ENCODE peak calls at places on chromosomes 3 and 15, in seven cellular contexts. M is aorta, A is heart left ventricle, J is Peyer's patch, B is tibial nerve, P is neuronal stem cell, Z is left ventricle myocardium inferior. Y is an unnamed sample. For H3K9me3, the result is how much of the 10 kb centered on the place peaks cover.

GRCh38 chr3:43537206-43537605 is 84.6 kb downstream of the ANO10 start:
- DNase-seq in M (no peak), A (no peak), J (no peak), B (no peak), P (no peak), Z (no peak), Y (no peak)

GRCh38 chr3:159252772-159253384 is 451.0 kb downstream of the MFSD1 start:
- DNase-seq in M (no peak), A (no peak), J (no peak), B (no peak), P (peak), Z (no peak), Y (no peak)

GRCh38 chr15:51094606-51095569 is at the start of gene TNFAIP8L3:
- DNase-seq in M (peak), A (peak), J (no peak), B (no peak), P (peak), Z (peak), Y (peak)

GRCh38 chr15:64566629-64567427 is 106.5 kb downstream of the ZNF609 start:
- DNase-seq in M (no peak), A (no peak), J (no peak), B (no peak), P (no peak), Z (no peak), Y (no peak)

GRCh38 chr3:134425943-134426342 is 51.7 kb upstream of the AMOTL2 start:
- DNase-seq in M (no peak), A (no peak), J (no peak), B (no peak), P (no peak), Z (no peak), Y (no peak)

GRCh38 chr3:42764561-42765295 is 8.3 kb downstream of the CCDC13 start:
- DNase-seq in M (no peak), A (no peak), J (no peak), B (no peak), P (no peak), Z (no peak), Y (no peak)

GRCh38 chr3:162122405-162122804 is 625.8 kb downstream of the OTOL1 start:
- DNase-seq in M (no peak), A (no peak), J (no peak), B (no peak), P (no peak), Z (no peak), Y (no peak)

GRCh38 chr3:30649572-30650310 is 43.3 kb downstream of the TGFBR2 start:
- DNase-seq in M (no peak), A (no peak), J (no peak), B (no peak), P (no peak), Z (no peak), Y (no peak)

GRCh38 chr3:13782501-13782900 is 97.4 kb downstream of the WNT7A start:
- DNase-seq in M (peak), A (no peak), J (no peak), B (no peak), P (no peak), Z (no peak), Y (peak)

GRCh38 chr3:98185180-98185579 is 18.7 kb downstream of the OR5H15 start:
- DNase-seq in M (no peak), A (no peak), J (no peak), B (no peak), P (peak), Z (no peak), Y (no peak)

GRCh38 chr3:77370413-77370812 is 330.5 kb downstream of the ROBO2 start:
- DNase-seq in M (peak), A (no peak), J (no peak), B (no peak), P (no peak), Z (no peak), Y (peak)

GRCh38 chr15:39642011-39642640 is 61.2 kb downstream of the THBS1 start:
- DNase-seq in M (no peak), A (no peak), J (no peak), B (no peak), P (peak), Z (no peak), Y (no peak)

GRCh38 chr3:127959873-127960272 is 44.8 kb downstream of the KBTBD12 start:
- DNase-seq in M (no peak), A (peak), J (no peak), B (no peak), P (peak), Z (no peak), Y (no peak)

GRCh38 chr15:69861331-69862171 is 236.2 kb downstream of the TLE3 start:
- DNase-seq in M (no peak), A (no peak), J (no peak), B (no peak), P (no peak), Z (no peak), Y (no peak)

GRCh38 chr15:38252481-38253311 is at the start of gene SPRED1:
- DNase-seq in M (peak), A (peak), J (peak), B (peak), P (peak), Z (peak), Y (peak)

DNA sequence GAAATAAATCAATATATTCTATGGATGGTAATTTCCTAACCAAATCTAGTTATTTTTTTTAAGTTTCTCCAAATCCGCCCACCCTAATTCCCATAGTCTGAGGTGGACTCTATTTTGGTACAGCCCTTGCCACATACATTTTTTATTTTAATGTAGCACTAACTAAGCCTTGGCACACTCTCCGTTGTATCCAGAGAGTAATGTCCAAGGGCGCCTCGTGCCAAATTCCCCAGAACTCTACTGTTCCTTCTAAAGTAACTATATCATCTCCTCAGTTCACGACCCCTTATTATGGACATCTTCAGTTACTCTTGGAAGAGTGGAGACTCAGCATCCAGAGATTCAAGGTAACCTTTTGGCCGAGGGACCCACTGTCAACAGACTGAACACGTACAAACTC is 1.3 kb downstream of the VGLL3 start:
- DNase-seq in M (no peak), A (no peak), J (no peak), B (no peak), P (no peak), Z (no peak), Y (no peak)
- H3K4me3 ChIP-seq in M (peak), A (peak), J (no peak), B (peak), P (no peak), Z (peak), Y (peak)

GRCh38 chr3:184348057-184348382 is 10.6 kb downstream of the FAM131A start:
- DNase-seq in M (no peak), A (no peak), J (no peak), B (no peak), P (no peak), Z (no peak), Y (no peak)

GRCh38 chr3:184349563-184350470 is 11.6 kb downstream of the CLCN2 start:
- DNase-seq in M (no peak), A (no peak), J (no peak), B (no peak), P (no peak), Z (no peak), Y (no peak)

GRCh38 chr3:184346480-184346879 is 9.1 kb downstream of the FAM131A start:
- DNase-seq in M (no peak), A (no peak), J (peak), B (no peak), P (no peak), Z (no peak), Y (no peak)

GRCh38 chr3:184345678-184346144 is 8.3 kb downstream of the FAM131A start:
- DNase-seq in M (no peak), A (peak), J (peak), B (no peak), P (peak), Z (peak), Y (peak)

DNA sequence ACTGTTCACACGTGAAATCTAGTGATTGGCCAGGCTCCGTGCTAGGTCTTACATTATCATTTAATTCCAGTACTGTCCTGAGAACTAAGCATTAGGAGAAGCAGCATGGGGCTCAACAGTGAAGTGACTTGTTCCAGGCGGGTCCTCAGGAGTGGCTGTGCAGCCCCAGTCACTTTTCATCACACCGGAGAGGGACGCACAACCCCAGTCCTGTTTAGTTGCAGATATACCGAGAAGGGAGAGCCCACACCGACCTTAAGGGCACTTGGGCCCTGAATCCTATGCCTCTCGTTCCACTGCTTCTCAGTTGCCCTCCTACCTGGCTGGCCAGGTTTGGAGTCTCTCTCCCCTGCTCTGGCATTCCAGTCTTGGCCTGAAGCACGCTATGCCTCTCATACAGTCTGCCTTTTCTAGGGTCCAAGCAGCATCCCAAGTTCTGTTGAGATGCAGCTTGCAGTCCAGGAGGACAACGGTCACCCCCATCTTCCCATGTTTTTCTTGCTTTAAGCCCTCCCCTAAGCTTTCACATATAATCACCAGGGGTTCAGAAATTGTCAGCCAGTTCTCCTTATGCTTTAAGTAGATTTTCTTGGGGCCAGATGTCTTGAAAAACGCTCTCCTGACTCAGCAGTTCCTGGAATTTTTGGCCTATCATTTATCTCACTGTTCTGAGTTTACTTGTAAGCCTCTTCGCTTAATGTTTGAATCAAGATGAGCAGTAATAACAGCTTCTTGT is 10.1 kb downstream of the FAM131A start:
- DNase-seq in M (no peak), A (no peak), J (no peak), B (no peak), P (no peak), Z (no peak), Y (peak)
- H3K27ac ChIP-seq in M (no peak), A (no peak), J (no peak), B (no peak), P (no peak), Z (no peak), Y (no peak)

GRCh38 chr3:58965870-58966269 is 84.0 kb downstream of the CFAP20DC start:
- DNase-seq in M (no peak), A (no peak), J (no peak), B (no peak), P (no peak), Z (no peak), Y (peak)
- H3K9me3 ChIP-seq in M (under half), A (under half), J (under half), B (under half), P (under half), Z (under half), Y (under half)

GRCh38 chr15:57562220-57562769 is 29.4 kb upstream of the MYZAP start:
- DNase-seq in M (no peak), A (peak), J (no peak), B (no peak), P (no peak), Z (peak), Y (peak)
- H3K4me3 ChIP-seq in M (no peak), A (no peak), J (no peak), B (no peak), P (no peak), Z (no peak), Y (no peak)

DNA sequence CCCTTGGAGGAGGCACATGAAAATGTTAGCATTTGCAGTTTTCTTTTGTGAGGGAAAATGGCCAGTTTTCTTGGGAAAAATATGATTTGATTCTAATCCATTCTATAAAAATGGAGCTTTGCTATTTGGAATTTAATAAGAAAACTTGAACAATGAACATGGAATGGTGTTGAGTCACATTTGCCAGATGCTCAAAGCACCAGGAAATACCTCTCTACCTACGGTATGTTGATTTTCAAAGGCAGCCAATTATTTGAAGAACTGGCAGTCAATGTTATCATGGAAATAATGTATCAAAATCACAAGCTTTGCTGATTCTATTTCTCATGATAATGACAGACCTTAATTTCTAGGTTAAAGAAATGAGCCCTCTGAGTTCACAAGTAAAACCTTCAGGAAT is 14.9 kb downstream of the NME9 start:
- DNase-seq in M (no peak), A (no peak), J (no peak), B (no peak), P (no peak), Z (no peak), Y (no peak)
- H3K27ac ChIP-seq in M (no peak), A (no peak), J (no peak), B (no peak), P (no peak), Z (no peak), Y (no peak)

Y was measured in right cardiac atrium.